ENCODE peak calls at places on chromosomes 6 and 20, in five cellular contexts. R, W, Q, N and F are unnamed samples.

GRCh38 chr20:52749938-52750337 is 222.2 kb upstream of the TSHZ2 start:
- DNase-seq in N (no peak), W (no peak), Q (no peak), R (no peak), F (no peak)

GRCh38 chr20:37650661-37651060 is 43.2 kb upstream of the CTNNBL1 start:
- DNase-seq in R (no peak), W (no peak), N (no peak), Q (no peak), F (no peak)

GRCh38 chr6:107488875-107489635 is 862 bp upstream of the SOBP start:
- DNase-seq in R (peak), W (peak), Q (peak), N (no peak), F (no peak)

GRCh38 chr6:90003069-90003800 is 109.0 kb downstream of the GJA10 start:
- DNase-seq in Q (no peak), R (no peak), N (peak), W (no peak), F (peak)

GRCh38 chr6:65997539-65997938 is 290.5 kb upstream of the EYS start:
- DNase-seq in N (no peak), R (no peak), W (no peak), Q (no peak), F (no peak)

GRCh38 chr20:59305898-59306640 is 5.7 kb downstream of the EDN3 start:
- DNase-seq in Q (no peak), R (no peak), N (no peak), W (no peak), F (no peak)

GRCh38 chr20:40254023-40254772 is 434.8 kb downstream of the MAFB start:
- DNase-seq in N (no peak), R (peak), W (no peak), Q (peak), F (no peak)

GRCh38 chr6:164370773-164371172 is 938.6 kb downstream of the C6orf118 start:
- DNase-seq in R (peak), Q (peak), N (peak), W (no peak), F (peak)

GRCh38 chr6:156832166-156832743 is 55.1 kb downstream of the ARID1B start:
- DNase-seq in Q (peak), W (no peak), N (peak), R (peak), F (peak)

GRCh38 chr6:57434944-57435343 is 117.5 kb downstream of the PRIM2 start:
- DNase-seq in R (no peak), Q (no peak), N (no peak), W (no peak), F (peak)

GRCh38 chr6:40907198-40907701 is 131.8 kb downstream of the UNC5CL start:
- DNase-seq in Q (peak), N (peak), R (peak), W (no peak), F (peak)

GRCh38 chr20:62523473-62524203 is 47.8 kb upstream of the GATA5 start:
- DNase-seq in R (no peak), N (no peak), W (peak), Q (no peak), F (no peak)

GRCh38 chr20:59589051-59589450 is 15.3 kb upstream of the PHACTR3 start:
- DNase-seq in W (no peak), N (no peak), Q (no peak), R (no peak), F (no peak)

GRCh38 chr6:12865782-12866181 is 149.2 kb downstream of the PHACTR1 start:
- DNase-seq in W (no peak), R (no peak), Q (no peak), N (no peak), F (no peak)

GRCh38 chr6:132513821-132514545 is 1.1 kb upstream of the STX7 start:
- DNase-seq in Q (peak), W (no peak), R (no peak), N (peak), F (no peak)

GRCh38 chr20:37345339-37346231 is at the start of gene SRC:
- DNase-seq in R (peak), W (peak), Q (peak), N (peak), F (peak)

GRCh38 chr6:27863962-27864905 is 48.0 kb downstream of the OR2B2 start:
- DNase-seq in W (no peak), N (no peak), R (peak), Q (peak), F (no peak)

GRCh38 chr6:105808571-105808970 is 277.6 kb upstream of the PRDM1 start:
- DNase-seq in N (no peak), W (no peak), R (no peak), Q (no peak), F (no peak)

GRCh38 chr6:136351518-136352106 is 62.0 kb upstream of the BCLAF1 start:
- DNase-seq in N (no peak), W (peak), R (no peak), Q (no peak), F (no peak)

GRCh38 chr20:62011938-62012534 is 53.6 kb downstream of the TAF4 start:
- DNase-seq in Q (no peak), W (no peak), R (no peak), N (no peak), F (no peak)

GRCh38 chr6:101392561-101393230 is 812 bp upstream of the GRIK2 start:
- DNase-seq in W (peak), Q (no peak), R (no peak), N (no peak), F (no peak)

GRCh38 chr6:170135461-170135820 is 155.4 kb downstream of the DLL1 start:
- DNase-seq in W (no peak), Q (no peak), R (no peak), N (no peak), F (no peak)

GRCh38 chr6:24757610-24758009 is 17.1 kb upstream of the GMNN start:
- DNase-seq in Q (no peak), W (no peak), N (no peak), R (no peak), F (no peak)

GRCh38 chr6:7815716-7816115 is 89.8 kb downstream of the BMP6 start:
- DNase-seq in Q (no peak), W (no peak), N (no peak), R (no peak), F (no peak)

GRCh38 chr6:138833819-138834539 is 38.1 kb downstream of the ECT2L start:
- DNase-seq in N (no peak), W (no peak), R (peak), Q (peak), F (no peak)

GRCh38 chr20:53660947-53661381 is 67.3 kb upstream of the ZNF217 start:
- DNase-seq in Q (peak), R (no peak), N (no peak), W (no peak), F (no peak)

GRCh38 chr6:72746276-72746675 is 124.4 kb downstream of the KCNQ5 start:
- DNase-seq in R (peak), Q (no peak), N (peak), W (no peak), F (peak)

GRCh38 chr20:58557713-58558335 is 42.6 kb upstream of the APCDD1L start:
- DNase-seq in N (peak), R (no peak), Q (no peak), W (no peak), F (no peak)

DNA sequence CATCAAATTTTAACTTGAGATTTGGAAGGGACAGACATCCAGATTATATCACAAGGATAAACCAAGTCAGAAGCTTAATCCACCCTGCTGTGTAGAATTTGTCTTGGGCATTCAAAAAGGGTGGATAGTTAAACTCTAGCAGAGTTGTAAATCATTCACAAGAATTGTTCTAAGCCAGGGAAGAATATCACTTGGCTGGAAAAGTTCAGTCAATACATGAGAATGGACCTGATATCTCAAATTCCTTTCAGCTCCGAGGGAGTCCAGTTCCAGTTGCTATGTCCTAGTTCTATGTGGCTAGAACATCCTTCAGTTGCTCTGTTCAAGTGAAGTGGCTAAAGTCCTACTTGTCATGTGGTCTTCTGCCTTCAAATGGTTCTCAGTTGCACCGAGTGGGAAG is 351.8 kb upstream of the JARID2 start:
- DNase-seq in W (no peak), Q (no peak), N (no peak), R (no peak), F (no peak)
- TF ChIP-seq CTCF in W (no peak), Q (no peak), N (no peak), R (no peak), F (no peak)

GRCh38 chr20:32674362-32674789 is 635 bp upstream of the C20orf203 start:
- DNase-seq in W (peak), Q (peak), N (peak), R (peak), F (peak)
- TF ChIP-seq CTCF in W (peak), Q (peak), N (peak), R (peak), F (peak)

GRCh38 chr6:124962617-124963415 is 579 bp downstream of the RNF217 start:
- DNase-seq in N (no peak), R (peak), W (peak), Q (peak), F (peak)
- TF ChIP-seq CTCF in N (no peak), R (no peak), W (no peak), Q (no peak), F (no peak)

DNA sequence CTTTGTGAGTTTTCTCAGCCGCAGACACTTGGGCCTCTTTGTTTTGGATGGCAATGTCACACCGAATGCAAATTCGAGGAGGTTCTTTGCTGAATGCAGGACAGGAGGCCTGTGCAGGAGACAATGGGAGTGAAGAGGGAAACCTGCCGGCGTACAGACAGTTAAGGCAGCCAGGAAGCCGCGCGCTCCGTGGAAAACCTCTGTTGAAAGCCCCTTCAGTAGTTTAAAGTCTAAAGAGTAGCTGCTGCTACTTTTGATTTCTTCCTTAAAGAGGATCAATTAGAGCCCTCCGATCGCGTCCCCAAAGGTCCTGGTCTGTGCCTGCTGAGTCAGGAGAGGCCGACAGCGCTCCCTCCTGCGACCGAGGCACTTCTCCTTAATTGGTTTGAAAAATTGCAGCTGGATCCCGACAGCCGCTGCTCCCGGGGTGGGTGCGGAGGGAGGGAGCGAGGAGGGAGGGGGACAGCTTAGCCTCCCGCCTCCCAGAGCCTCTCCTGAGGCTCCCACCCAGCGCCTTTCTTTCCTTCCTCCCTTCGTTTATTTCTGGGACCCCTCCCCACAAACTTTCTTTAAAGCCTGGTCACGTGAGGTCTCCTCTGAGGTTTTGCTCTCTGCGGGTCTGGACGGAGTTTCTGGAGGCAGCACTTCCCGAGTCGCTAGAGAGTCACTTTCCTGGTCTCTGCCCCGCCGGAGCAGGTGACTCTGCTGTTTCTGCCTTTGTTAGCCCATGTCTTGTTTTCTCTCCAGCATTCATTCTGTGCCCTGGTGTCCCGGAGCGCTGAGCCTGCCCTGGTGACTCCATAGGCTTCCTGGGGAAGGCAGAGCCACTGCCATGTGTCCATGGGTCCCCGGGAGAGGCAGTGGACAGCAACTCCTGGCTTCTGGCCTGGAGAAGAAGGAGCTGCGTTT is 22.3 kb upstream of the RPP40 start:
- DNase-seq in R (peak), W (peak), N (peak), Q (peak), F (no peak)
- TF ChIP-seq CTCF in R (peak), W (no peak), N (peak), Q (no peak), F (no peak)

GRCh38 chr6:133814797-133815196 is 74.1 kb upstream of the TCF21 start:
- DNase-seq in Q (peak), W (no peak), R (peak), N (peak), F (peak)

GRCh38 chr6:133809406-133809805 is 79.5 kb upstream of the TCF21 start:
- DNase-seq in Q (peak), N (peak), R (peak), W (no peak), F (no peak)

GRCh38 chr6:133815313-133815712 is 73.6 kb upstream of the TCF21 start:
- DNase-seq in W (no peak), Q (no peak), R (no peak), N (no peak), F (peak)

GRCh38 chr6:133814235-133814634 is 74.7 kb upstream of the TCF21 start:
- DNase-seq in W (no peak), N (no peak), R (peak), Q (peak), F (no peak)

DNA sequence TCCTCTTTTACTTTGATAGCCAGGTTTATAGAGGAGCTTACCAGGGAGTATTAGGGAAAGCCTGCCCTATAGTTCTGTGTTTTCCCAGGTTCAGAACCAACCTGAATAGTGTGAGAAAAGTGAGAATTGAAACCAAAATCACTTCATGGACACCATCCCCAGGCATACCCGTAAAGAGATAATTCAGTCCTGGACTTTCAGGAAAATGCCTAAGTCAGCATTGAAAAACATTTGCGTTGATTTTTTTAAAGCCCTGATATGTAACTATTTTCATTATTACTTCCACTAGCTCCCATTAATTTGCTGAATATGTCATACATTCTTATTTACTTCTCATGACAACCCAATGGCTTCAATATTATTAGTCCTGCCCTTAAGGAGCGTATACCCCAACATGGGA is 77.4 kb upstream of the TCF21 start:
- DNase-seq in Q (no peak), W (no peak), R (no peak), N (no peak), F (no peak)
- TF ChIP-seq CTCF in Q (no peak), W (no peak), R (no peak), N (no peak), F (no peak)

DNA sequence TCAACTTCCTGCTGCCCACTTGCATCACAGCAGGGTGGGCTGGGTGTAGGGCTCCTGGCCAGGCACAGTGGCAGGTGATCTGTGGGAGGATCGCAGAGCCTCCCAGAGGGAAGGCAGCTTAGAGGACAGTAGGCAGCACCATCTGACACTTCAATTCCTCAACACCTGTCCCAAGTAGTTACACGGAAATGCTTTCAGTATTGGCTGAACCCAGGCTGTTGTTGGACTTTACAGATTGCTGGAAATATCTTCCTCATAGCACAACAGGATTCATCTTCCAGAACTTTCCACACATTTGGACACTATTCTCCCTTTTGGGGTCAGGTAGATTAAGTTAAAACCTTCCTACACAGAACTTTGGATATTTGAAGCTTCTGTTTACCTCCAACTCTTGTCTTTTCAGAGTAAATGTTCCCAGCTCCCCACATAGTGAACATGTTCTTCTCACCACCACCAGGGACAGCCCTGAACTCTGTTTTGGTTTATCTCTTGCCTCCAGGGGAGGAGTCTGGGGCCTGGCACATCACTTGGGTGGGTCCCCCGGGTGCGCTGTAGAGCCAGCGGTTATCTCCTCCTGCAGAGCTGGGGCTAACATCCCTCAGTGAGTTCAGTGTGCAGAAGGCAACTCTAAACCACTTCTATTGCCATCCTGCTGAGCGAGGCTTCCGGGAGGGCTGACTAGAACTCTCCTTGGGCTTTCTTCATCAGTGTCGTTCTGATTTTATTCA is 3.5 kb upstream of the SLC22A2 start:
- DNase-seq in W (no peak), R (no peak), Q (peak), N (no peak), F (no peak)
- TF ChIP-seq CTCF in W (no peak), R (peak), Q (peak), N (no peak), F (no peak)

GRCh38 chr20:35304956-35305355 is 12.7 kb upstream of the FAM83C start:
- DNase-seq in N (no peak), Q (no peak), W (no peak), R (no peak), F (no peak)

GRCh38 chr20:35305682-35306556 is 13.7 kb upstream of the FAM83C start:
- DNase-seq in R (peak), N (peak), W (no peak), Q (peak), F (peak)

GRCh38 chr20:35303735-35304431 is 11.7 kb upstream of the FAM83C start:
- DNase-seq in N (peak), W (peak), Q (peak), R (peak), F (peak)

GRCh38 chr20:35307666-35308653 is 15.7 kb upstream of the FAM83C start:
- DNase-seq in R (peak), W (no peak), Q (peak), N (peak), F (peak)

GRCh38 chr20:35306931-35307517 is 14.8 kb upstream of the FAM83C start:
- DNase-seq in R (peak), W (peak), N (peak), Q (peak), F (peak)
- TF ChIP-seq CTCF in R (peak), W (peak), N (peak), Q (peak), F (peak)

GRCh38 chr6:32962427-32962826 is 6.0 kb upstream of the BRD2 start:
- DNase-seq in Q (no peak), R (no peak), N (no peak), W (no peak), F (no peak)
- TF ChIP-seq CTCF in Q (no peak), R (no peak), N (no peak), W (no peak), F (no peak)